ENCODE peak calls at places on chromosome 2, in ten cellular contexts. Y is A549, Q is fibroblast of the aortic adventitia, E is neural crest cell, H is PC-3, L is H9, X is GM13976, T is type B pancreatic cell, K is right atrium auricular region, I is thoracic aorta. M is an unnamed sample.
A peak's percentile ranks its signal among the peaks of the same experiment; 100 is the strongest.

GRCh38 chr2:3639015-3639630 is 18.9 kb upstream of the ALLC start:
- DNase-seq in Y (no peak), Q (no peak), E (no peak), H (no peak), L (no peak), X (no peak), T (no peak), K (no peak), I (no peak), M (no peak)

GRCh38 chr2:126399001-126399400 is 257.0 kb upstream of the GYPC start:
- DNase-seq in Y (no peak), Q (no peak), E (no peak), H (no peak), L (no peak), X (no peak), T (no peak), K (no peak), I (no peak), M (no peak)

GRCh38 chr2:151560289-151560688 is 150.6 kb downstream of the RIF1 start:
- DNase-seq in Y (peak; percentile 30), Q (peak; percentile 31), E (no peak), H (peak; percentile 4), L (no peak), X (no peak), T (no peak), K (peak; percentile 58), I (no peak), M (peak; percentile 26)

GRCh38 chr2:74554821-74555531 is 456 bp downstream of the DOK1 start:
- DNase-seq in Y (no peak), Q (no peak), E (peak; percentile 49), H (no peak), L (peak; percentile 61), X (peak; percentile 73), T (no peak), K (no peak), I (no peak), M (no peak)

GRCh38 chr2:207531024-207531411 is 1.3 kb downstream of the CREB1 start:
- DNase-seq in Y (no peak), Q (peak; percentile 44), E (no peak), H (no peak), L (no peak), X (peak; percentile 53), T (no peak), K (no peak), I (no peak), M (no peak)

GRCh38 chr2:212905640-212906201 is 245.7 kb downstream of the IKZF2 start:
- DNase-seq in Y (peak; percentile 76), Q (peak; percentile 25), E (no peak), H (peak; percentile 98), L (no peak), X (no peak), T (no peak), K (no peak), I (no peak), M (peak; percentile 23)

GRCh38 chr2:177255227-177255601 is 9.3 kb downstream of the NFE2L2 start:
- DNase-seq in Y (no peak), Q (no peak), E (no peak), H (no peak), L (no peak), X (no peak), T (no peak), K (no peak), I (no peak), M (no peak)

GRCh38 chr2:127525692-127526141 is 572 bp downstream of the IWS1 start:
- DNase-seq in Y (peak; percentile 26), Q (peak; percentile 74), E (no peak), H (peak; percentile 47), L (no peak), X (no peak), T (no peak), K (no peak), I (no peak), M (peak; percentile 66)

GRCh38 chr2:26722911-26723310 is 30.4 kb downstream of the KCNK3 start:
- DNase-seq in Y (no peak), Q (no peak), E (no peak), H (no peak), L (no peak), X (no peak), T (no peak), K (no peak), I (no peak), M (no peak)

GRCh38 chr2:236824836-236825235 is 255.2 kb downstream of the ACKR3 start:
- DNase-seq in Y (no peak), Q (no peak), E (no peak), H (peak; percentile 73), L (no peak), X (no peak), T (no peak), K (no peak), I (no peak), M (no peak)

GRCh38 chr2:237542001-237542704 is 24.2 kb upstream of the PRLH start:
- DNase-seq in Y (peak; percentile 37), Q (no peak), E (no peak), H (no peak), L (no peak), X (no peak), T (no peak), K (no peak), I (no peak), M (no peak)

GRCh38 chr2:151262629-151263028 is 966 bp upstream of the RBM43 start:
- DNase-seq in Y (no peak), Q (no peak), E (no peak), H (no peak), L (peak; percentile 30), X (no peak), T (no peak), K (no peak), I (no peak), M (no peak)

GRCh38 chr2:62042944-62043343 is 137.5 kb downstream of the COMMD1 start:
- DNase-seq in Y (no peak), Q (peak; percentile 15), E (no peak), H (peak; percentile 94), L (no peak), X (no peak), T (no peak), K (no peak), I (no peak), M (peak; percentile 3)

GRCh38 chr2:208064220-208064951 is 39.1 kb upstream of the PLEKHM3 start:
- DNase-seq in Y (peak; percentile 23), Q (peak; percentile 93), E (no peak), H (peak; percentile 86), L (no peak), X (no peak), T (no peak), K (no peak), I (no peak), M (peak; percentile 93)

GRCh38 chr2:63846487-63846886 is 4.8 kb downstream of the UGP2 start:
- DNase-seq in Y (no peak), Q (no peak), E (no peak), H (no peak), L (no peak), X (no peak), T (no peak), K (no peak), I (no peak), M (no peak)

GRCh38 chr2:129408570-129408969 is 570.9 kb upstream of the RAB6C start:
- DNase-seq in Y (no peak), Q (no peak), E (no peak), H (no peak), L (no peak), X (no peak), T (no peak), K (no peak), I (no peak), M (no peak)
- TF ChIP-seq CTCF in Y (no peak), Q (no peak), E (no peak), H (no peak), L (no peak), X (no peak), T (no peak), K (no peak), I (no peak), M (no peak)

GRCh38 chr2:241657851-241658254 is 20.4 kb downstream of the ATG4B start:
- DNase-seq in Y (no peak), Q (no peak), E (no peak), H (no peak), L (no peak), X (no peak), T (no peak), K (no peak), I (no peak), M (no peak)

GRCh38 chr2:241658296-241658695 is 20.8 kb downstream of the ATG4B start:
- DNase-seq in Y (no peak), Q (no peak), E (no peak), H (no peak), L (no peak), X (no peak), T (no peak), K (no peak), I (no peak), M (no peak)

GRCh38 chr2:241660593-241661213 is 23.2 kb downstream of the ATG4B start:
- DNase-seq in Y (no peak), Q (no peak), E (no peak), H (no peak), L (no peak), X (no peak), T (no peak), K (no peak), I (no peak), M (no peak)

GRCh38 chr2:241656190-241656741 is 18.8 kb downstream of the ATG4B start:
- DNase-seq in Y (no peak), Q (no peak), E (no peak), H (no peak), L (no peak), X (no peak), T (no peak), K (no peak), I (no peak), M (no peak)

GRCh38 chr2:241659150-241659739 is 21.8 kb downstream of the ATG4B start:
- DNase-seq in Y (peak; percentile 82), Q (peak; percentile 77), E (peak; percentile 56), H (peak; percentile 49), L (peak; percentile 72), X (no peak), T (no peak), K (peak; percentile 79), I (no peak), M (peak; percentile 76)
- TF ChIP-seq CTCF in Y (peak; percentile 64), Q (peak; percentile 76), E (peak; percentile 72), H (peak; percentile 64), L (peak; percentile 67), X (no peak), T (peak; percentile 77), K (peak; percentile 69), I (peak; percentile 41), M (peak; percentile 81)

DNA sequence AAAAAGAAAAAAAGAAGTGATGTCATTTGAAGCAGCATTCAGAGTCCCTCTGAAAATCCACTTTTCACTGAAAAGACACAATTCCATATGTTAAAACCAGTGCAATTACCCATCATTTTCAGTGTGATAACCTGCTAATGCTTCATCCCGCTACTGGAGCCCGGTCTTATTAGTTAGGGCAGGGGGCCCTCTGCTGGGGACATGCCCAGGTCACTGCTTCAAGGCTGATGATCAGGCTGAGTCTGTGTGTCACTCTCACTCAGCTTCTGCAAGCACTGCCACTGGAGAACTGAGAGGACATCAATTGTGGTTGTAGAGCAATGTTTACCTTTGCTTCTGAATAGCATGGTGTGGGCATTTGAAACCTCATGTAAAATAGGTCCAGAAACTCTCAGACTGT is 49.1 kb upstream of the NXPH2 start:
- DNase-seq in Y (peak; percentile 64), Q (no peak), E (peak; percentile 47), H (peak; percentile 78), L (peak; percentile 66), X (peak; percentile 7), T (no peak), K (no peak), I (no peak), M (no peak)
- TF ChIP-seq CTCF in Y (peak; percentile 62), Q (no peak), E (peak; percentile 71), H (peak; percentile 82), L (peak; percentile 83), X (peak; percentile 28), T (peak; percentile 77), K (peak; percentile 34), I (no peak), M (peak; percentile 17)

GRCh38 chr2:23595601-23596251 is 210.7 kb downstream of the KLHL29 start:
- DNase-seq in Y (no peak), Q (peak; percentile 9), E (peak; percentile 41), H (no peak), L (no peak), X (no peak), T (no peak), K (no peak), I (no peak), M (peak; percentile 90)
- TF ChIP-seq CTCF in Y (no peak), Q (no peak), E (no peak), H (no peak), L (peak; percentile 20), X (no peak), T (no peak), K (peak; percentile 16), I (no peak), M (peak; percentile 14)